ENCODE peak calls at places on chromosomes 12 and 14, in seven cellular contexts. T, M, A, C, N, D and E are unnamed samples. For H3K4me1, the result is how much of the 10 kb centered on the place peaks cover.

GRCh38 chr14:68479247-68479646 is 313.6 kb downstream of the ZFP36L1 start:
- DNase-seq in T (no peak), M (no peak), A (peak), C (no peak), N (no peak), D (no peak), E (no peak)

GRCh38 chr12:57835366-57836288 is 10.9 kb downstream of the CTDSP2 start:
- DNase-seq in T (no peak), M (no peak), A (no peak), C (no peak), N (no peak), D (no peak), E (no peak)

GRCh38 chr14:105136401-105137322 is 31.9 kb downstream of the JAG2 start:
- DNase-seq in T (no peak), M (no peak), A (no peak), C (no peak), N (no peak), D (peak), E (peak)

GRCh38 chr14:89833120-89833521 is 121.4 kb downstream of the EFCAB11 start:
- DNase-seq in T (no peak), M (no peak), A (no peak), C (no peak), N (no peak), D (no peak), E (no peak)

GRCh38 chr14:64971452-64971889 is 665 bp downstream of the RAB15 start:
- DNase-seq in T (no peak), M (peak), A (no peak), C (no peak), N (no peak), D (no peak), E (peak)

GRCh38 chr12:126668538-126668937 is 1598.4 kb upstream of the TMEM132C start:
- DNase-seq in T (no peak), M (no peak), A (no peak), C (peak), N (no peak), D (no peak), E (no peak)

GRCh38 chr12:123790901-123791486 is 28.9 kb downstream of the DNAH10 start:
- DNase-seq in T (no peak), M (no peak), A (no peak), C (no peak), N (no peak), D (no peak), E (no peak)

GRCh38 chr12:57874166-57875108 is 27.9 kb upstream of the CTDSP2 start:
- DNase-seq in T (no peak), M (no peak), A (no peak), C (no peak), N (no peak), D (no peak), E (no peak)

DNA sequence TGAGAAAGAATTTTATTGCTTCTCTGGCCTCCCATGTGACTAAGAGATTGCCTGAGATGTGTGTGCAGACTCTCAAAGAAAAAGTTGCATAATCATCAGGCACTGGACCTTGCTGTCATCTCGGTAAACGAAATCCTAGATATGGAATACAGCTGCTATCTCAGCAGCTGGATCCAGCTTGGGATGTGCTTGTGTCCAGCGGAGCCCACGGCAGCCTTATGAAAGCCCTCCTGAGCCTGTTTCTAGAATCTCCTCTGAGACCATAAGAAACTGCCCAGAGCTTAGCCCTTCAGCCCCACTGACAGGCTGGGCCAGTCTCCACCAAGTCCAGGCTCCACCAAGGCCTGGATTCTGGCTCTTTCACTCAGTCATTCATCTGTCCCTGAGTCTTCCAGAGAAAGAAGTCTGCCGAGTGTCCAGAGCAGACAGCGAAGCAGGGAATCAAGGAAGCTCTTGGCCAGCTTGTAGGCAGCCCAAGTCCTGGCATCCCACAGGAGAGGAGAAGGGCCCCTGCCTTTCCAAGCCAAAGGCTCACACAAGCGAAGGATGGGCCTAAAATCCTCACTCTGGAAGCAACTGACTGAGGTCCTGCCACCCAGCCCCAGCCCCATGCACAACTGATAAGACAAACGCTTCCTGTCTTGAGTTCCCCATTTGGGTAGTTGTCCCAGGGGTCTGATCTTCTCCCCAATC is 97.8 kb downstream of the SEC23A start:
- DNase-seq in T (no peak), M (peak), A (no peak), C (no peak), N (no peak), D (no peak), E (no peak)
- TF ChIP-seq CTCF in T (no peak), M (no peak), A (no peak), C (no peak), N (no peak), D (no peak), E (no peak)

GRCh38 chr12:47725091-47725772 is at the start of gene ENDOU:
- DNase-seq in T (no peak), M (no peak), A (no peak), C (no peak), N (no peak), D (peak), E (no peak)
- H3K4me1 ChIP-seq in T (under half), M (under half), A (under half), C (under half), N (under half), D (under half), E (under half)

DNA sequence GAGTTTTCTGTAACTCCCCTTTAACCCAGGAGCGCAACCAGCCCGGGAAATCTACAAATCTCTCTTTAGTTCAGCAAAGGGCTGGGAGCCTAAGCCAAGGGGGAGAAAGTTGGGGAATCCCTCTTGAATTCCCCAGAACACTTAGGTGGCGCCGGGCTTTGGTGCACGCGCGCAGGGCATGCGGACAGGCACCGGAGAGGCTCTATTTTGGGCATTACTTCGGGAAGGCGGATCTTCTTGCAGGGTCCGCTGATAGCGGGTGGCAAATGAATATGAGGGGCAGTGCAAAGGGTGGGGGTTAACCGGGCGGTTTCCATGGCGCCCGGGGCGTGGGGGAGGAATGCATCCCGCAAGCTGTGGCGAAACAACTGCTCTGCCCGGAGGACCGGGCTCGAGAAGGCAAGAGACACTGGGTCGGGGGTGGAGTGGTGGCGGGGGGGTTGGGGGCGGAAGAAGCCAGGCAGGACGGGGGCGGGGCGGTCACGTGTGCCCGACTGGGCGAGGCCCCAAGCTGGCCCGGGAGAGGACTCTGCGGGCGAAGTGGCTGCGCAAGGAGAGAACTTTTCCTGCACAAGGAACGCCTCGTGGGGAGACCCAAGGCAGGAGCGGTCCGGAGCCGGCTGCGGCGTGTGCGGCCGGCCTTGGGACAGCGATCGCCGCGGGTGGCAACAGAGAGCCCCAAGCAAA is at the start of gene FLVCR2:
- DNase-seq in T (peak), M (peak), A (peak), C (peak), N (peak), D (peak), E (peak)
- H3K27ac ChIP-seq in T (peak), M (peak), A (peak), C (no peak), N (no peak), D (peak), E (peak)

GRCh38 chr14:75294649-75295033 is 16.0 kb downstream of the FOS start:
- DNase-seq in T (no peak), M (no peak), A (no peak), C (peak), N (peak), D (no peak), E (no peak)

GRCh38 chr14:75293920-75294648 is 15.5 kb downstream of the FOS start:
- DNase-seq in T (peak), M (peak), A (peak), C (peak), N (peak), D (peak), E (peak)

GRCh38 chr14:75295491-75296338 is 17.1 kb downstream of the FOS start:
- DNase-seq in T (peak), M (peak), A (peak), C (peak), N (peak), D (peak), E (peak)

GRCh38 chr14:75292886-75293285 is 14.3 kb downstream of the FOS start:
- DNase-seq in T (no peak), M (no peak), A (no peak), C (no peak), N (no peak), D (peak), E (peak)

GRCh38 chr14:75295061-75295461 is 16.4 kb downstream of the FOS start:
- DNase-seq in T (peak), M (peak), A (peak), C (peak), N (peak), D (peak), E (peak)
- TF ChIP-seq CTCF in T (no peak), M (no peak), A (no peak), C (no peak), N (no peak), D (no peak), E (peak)